ENCODE peak calls at places on chromosomes 6 and 20, in ten cellular contexts. E is fibroblast of lung; V is COR-L47; Y is effector CD4-positive, alpha-beta T cell; M is NCI-H2107; K is pons; G is endothelial cell; Q is SHP77; B is trophoblast cell; C is A549. F is an unnamed sample.

GRCh38 chr6:45880139-45880538 is 135.5 kb downstream of the CLIC5 start:
- DNase-seq in G (no peak), E (peak), C (no peak), V (no peak), K (no peak), Y (no peak), B (peak), M (no peak), Q (no peak), F (no peak)

GRCh38 chr6:170441316-170441715 is 111.8 kb downstream of the PSMB1 start:
- DNase-seq in C (no peak), Y (no peak), M (no peak), Q (no peak), G (no peak), K (no peak), V (no peak), E (peak), B (no peak), F (no peak)

GRCh38 chr6:33577718-33578117 is 2.4 kb downstream of the BAK1 start:
- DNase-seq in K (no peak), C (no peak), E (no peak), M (no peak), Y (no peak), V (no peak), G (no peak), Q (no peak), B (no peak), F (no peak)

GRCh38 chr6:28635547-28636158 is 110.0 kb downstream of the GPX5 start:
- DNase-seq in C (no peak), M (no peak), K (no peak), Q (peak), E (no peak), V (no peak), G (no peak), Y (no peak), B (no peak), F (no peak)

GRCh38 chr6:149336529-149336928 is 19.0 kb downstream of the TAB2 start:
- DNase-seq in B (no peak), V (no peak), C (peak), K (no peak), G (no peak), Y (no peak), M (no peak), E (no peak), Q (no peak), F (no peak)

GRCh38 chr6:81865712-81866111 is 113.2 kb upstream of the TENT5A start:
- DNase-seq in V (no peak), C (no peak), G (no peak), Q (peak), M (no peak), E (peak), B (no peak), K (no peak), Y (no peak), F (no peak)

GRCh38 chr6:14134211-14134910 is 16.8 kb downstream of the CD83 start:
- DNase-seq in M (no peak), E (no peak), V (no peak), G (no peak), B (no peak), C (no peak), Q (no peak), Y (no peak), K (no peak), F (no peak)

GRCh38 chr6:13725570-13725969 is 13.9 kb upstream of the RANBP9 start:
- DNase-seq in C (peak), E (no peak), K (no peak), B (peak), V (no peak), G (no peak), M (no peak), Y (no peak), Q (no peak), F (no peak)

GRCh38 chr20:33145521-33145920 is 22.4 kb upstream of the BPIFA2 start:
- DNase-seq in K (no peak), M (no peak), G (no peak), V (no peak), Y (no peak), E (no peak), Q (no peak), B (no peak), C (no peak), F (no peak)

GRCh38 chr6:50091641-50092040 is 41.9 kb upstream of the DEFB112 start:
- DNase-seq in Y (no peak), C (no peak), E (peak), V (no peak), B (no peak), G (no peak), K (no peak), M (no peak), Q (no peak), F (no peak)

GRCh38 chr20:61874421-61875068 is 191.1 kb downstream of the TAF4 start:
- DNase-seq in M (no peak), C (peak), V (peak), G (peak), E (peak), K (no peak), B (no peak), Y (no peak), Q (peak), F (no peak)